ENCODE peak calls at places on chromosome 18, in six cellular contexts. F, I, Z, C, H and T are unnamed samples.

GRCh38 chr18:25360301-25360899 is 8.4 kb upstream of the ZNF521 start:
- DNase-seq in I (no peak), H (no peak), C (no peak), Z (no peak), F (peak), T (no peak)

GRCh38 chr18:36942264-36942663 is 113.3 kb downstream of the KIAA1328 start:
- DNase-seq in Z (peak), H (peak), I (peak), F (peak), C (peak), T (peak)

GRCh38 chr18:23671564-23671963 is 8.9 kb upstream of the ANKRD29 start:
- DNase-seq in H (no peak), I (no peak), F (no peak), Z (no peak), C (no peak), T (no peak)

GRCh38 chr18:77101410-77102245 is 31.0 kb downstream of the MBP start:
- DNase-seq in C (peak), Z (peak), F (peak), H (no peak), I (peak), T (peak)

GRCh38 chr18:59377938-59378337 is 18.9 kb upstream of the LMAN1 start:
- DNase-seq in F (no peak), H (no peak), Z (no peak), C (no peak), I (no peak), T (no peak)

GRCh38 chr18:47944972-47945843 is 14.7 kb upstream of the SMAD2 start:
- DNase-seq in F (peak), H (no peak), Z (peak), C (peak), I (peak), T (peak)

GRCh38 chr18:77178559-77178958 is 46.0 kb upstream of the MBP start:
- DNase-seq in F (peak), H (no peak), I (peak), C (peak), Z (no peak), T (no peak)

GRCh38 chr18:48003426-48004349 is 73.2 kb upstream of the SMAD2 start:
- DNase-seq in I (peak), F (peak), C (peak), Z (no peak), H (no peak), T (peak)

GRCh38 chr18:68714356-68714706 is 577 bp downstream of the TMX3 start:
- DNase-seq in Z (no peak), F (peak), I (no peak), H (no peak), C (peak), T (peak)

GRCh38 chr18:28729321-28729720 is 552.4 kb upstream of the CDH2 start:
- DNase-seq in I (no peak), F (no peak), Z (no peak), H (no peak), C (peak), T (peak)

GRCh38 chr18:23735021-23735464 is 45.8 kb downstream of the LAMA3 start:
- DNase-seq in H (no peak), F (peak), C (peak), Z (no peak), I (peak), T (peak)

GRCh38 chr18:48885951-48886400 is 64.8 kb downstream of the SMAD7 start:
- DNase-seq in I (no peak), C (no peak), F (no peak), Z (no peak), H (no peak), T (no peak)

GRCh38 chr18:32072321-32072720 is 19.4 kb upstream of the RNF138 start:
- DNase-seq in I (peak), F (no peak), Z (no peak), H (no peak), C (peak), T (no peak)

GRCh38 chr18:76376668-76377358 is 118.2 kb downstream of the ZNF516 start:
- DNase-seq in F (peak), C (no peak), I (no peak), H (no peak), Z (no peak), T (no peak)

GRCh38 chr18:750456-750855 is 38.0 kb upstream of the ENOSF1 start:
- DNase-seq in I (no peak), C (no peak), Z (no peak), H (no peak), F (no peak), T (no peak)

GRCh38 chr18:11823545-11823944 is 27.7 kb upstream of the CHMP1B start:
- DNase-seq in I (no peak), H (no peak), C (no peak), F (no peak), Z (no peak), T (no peak)

GRCh38 chr18:24868760-24869237 is 408.4 kb downstream of the HRH4 start:
- DNase-seq in I (no peak), H (no peak), Z (no peak), F (peak), C (peak), T (peak)

GRCh38 chr18:13684546-13684945 is 41.8 kb downstream of the FAM210A start:
- DNase-seq in I (no peak), H (no peak), C (no peak), F (no peak), Z (no peak), T (no peak)

GRCh38 chr18:9661564-9661963 is 46.5 kb upstream of the RAB31 start:
- DNase-seq in Z (no peak), I (no peak), H (no peak), F (peak), C (peak), T (no peak)

GRCh38 chr18:79949571-79950439 is 1.6 kb downstream of the SLC66A2 start:
- DNase-seq in F (no peak), H (no peak), I (peak), C (no peak), Z (no peak), T (no peak)

GRCh38 chr18:78984941-78985784 is 5.5 kb downstream of the SALL3 start:
- DNase-seq in F (no peak), I (peak), Z (no peak), H (peak), C (peak), T (peak)

GRCh38 chr18:74899554-74899953 is 301.9 kb downstream of the ZNF407 start:
- DNase-seq in Z (no peak), H (peak), F (no peak), C (peak), I (no peak), T (peak)

GRCh38 chr18:65093341-65093740 is 657.5 kb upstream of the CDH7 start:
- DNase-seq in Z (no peak), H (no peak), F (no peak), I (no peak), C (no peak), T (no peak)

GRCh38 chr18:76162886-76163285 is 332.2 kb downstream of the ZNF516 start:
- DNase-seq in H (no peak), I (no peak), C (no peak), F (no peak), Z (no peak), T (no peak)

GRCh38 chr18:9571546-9571945 is 42.8 kb downstream of the PPP4R1 start:
- DNase-seq in C (no peak), H (no peak), Z (no peak), F (no peak), I (no peak), T (no peak)

GRCh38 chr18:6370886-6371635 is 43.6 kb downstream of the L3MBTL4 start:
- DNase-seq in Z (no peak), H (peak), I (no peak), F (no peak), C (no peak), T (no peak)

GRCh38 chr18:4040391-4041172 is 414.5 kb downstream of the DLGAP1 start:
- DNase-seq in I (no peak), H (no peak), Z (no peak), F (no peak), C (no peak), T (no peak)

GRCh38 chr18:10353791-10354190 is 100.6 kb upstream of the APCDD1 start:
- DNase-seq in C (peak), F (peak), Z (peak), I (no peak), H (no peak), T (peak)

GRCh38 chr18:3869848-3870247 is 419.9 kb downstream of the TGIF1 start:
- DNase-seq in I (peak), C (peak), Z (peak), H (peak), F (peak), T (peak)

GRCh38 chr18:30106356-30106755 is 936.2 kb downstream of the DSC3 start:
- DNase-seq in H (no peak), F (no peak), C (peak), Z (peak), I (no peak), T (peak)

GRCh38 chr18:21672868-21673267 is 31.7 kb downstream of the ABHD3 start:
- DNase-seq in Z (no peak), H (no peak), I (no peak), C (peak), F (peak), T (peak)

GRCh38 chr18:67710639-67711038 is 194.1 kb upstream of the DSEL start:
- DNase-seq in F (no peak), Z (no peak), I (no peak), H (no peak), C (no peak), T (no peak)

GRCh38 chr18:51621103-51621969 is 423.9 kb upstream of the MEX3C start:
- DNase-seq in H (peak), I (peak), Z (peak), F (peak), C (peak), T (peak)

GRCh38 chr18:50045126-50045525 is 149.8 kb downstream of the MYO5B start:
- DNase-seq in H (no peak), Z (no peak), F (no peak), I (no peak), C (no peak), T (no peak)